ENCODE peak calls at places on chromosomes 1 and 21, in seven cellular contexts. Q is IMR-90; Y is breast epithelium; K is lower lobe of right lung; U is right lobe of liver; X is lower leg skin; J is CD8-positive, alpha-beta T cell. R is an unnamed sample.

GRCh38 chr1:1421147-1421906 is at the start of gene ANKRD65:
- DNase-seq in K (peak), X (no peak), Q (no peak), U (peak), Y (no peak), J (no peak), R (no peak)

GRCh38 chr1:182054698-182055326 is 6.7 kb downstream of the ZNF648 start:
- DNase-seq in Q (no peak), K (no peak), Y (no peak), X (peak), U (no peak), J (peak), R (peak)

GRCh38 chr1:54229281-54229891 is 29.4 kb downstream of the MRPL37 start:
- DNase-seq in J (no peak), K (no peak), Q (peak), U (no peak), X (no peak), Y (no peak), R (no peak)

GRCh38 chr21:34545079-34545884 is 33.3 kb upstream of the KCNE1 start:
- DNase-seq in Q (peak), U (peak), X (no peak), K (peak), Y (no peak), J (no peak), R (peak)

GRCh38 chr1:166283600-166283999 is 116.8 kb upstream of the FAM78B start:
- DNase-seq in K (no peak), U (no peak), X (no peak), J (no peak), Y (no peak), Q (no peak), R (no peak)

GRCh38 chr1:1166642-1167415 is 6.9 kb upstream of the TTLL10 start:
- DNase-seq in Y (no peak), K (no peak), J (no peak), Q (no peak), X (no peak), U (no peak), R (no peak)

GRCh38 chr1:5917281-5917590 is 75.0 kb downstream of the NPHP4 start:
- DNase-seq in U (no peak), X (no peak), Q (no peak), K (no peak), Y (no peak), J (no peak), R (no peak)

GRCh38 chr1:23381233-23381885 is 11.7 kb upstream of the ZNF436 start:
- DNase-seq in J (no peak), X (no peak), Q (no peak), Y (no peak), K (no peak), U (no peak), R (no peak)

GRCh38 chr1:109890115-109890953 is 20.3 kb upstream of the CSF1 start:
- DNase-seq in J (no peak), X (no peak), Y (no peak), K (no peak), U (no peak), Q (no peak), R (peak)

GRCh38 chr1:23979387-23980005 is 631 bp downstream of the SRSF10 start:
- DNase-seq in K (no peak), J (no peak), Q (no peak), Y (no peak), X (no peak), U (no peak), R (no peak)

GRCh38 chr1:77316006-77316405 is 34.2 kb downstream of the AK5 start:
- DNase-seq in J (no peak), U (no peak), X (no peak), K (no peak), Q (peak), Y (no peak), R (no peak)

GRCh38 chr1:206803221-206803730 is 31.0 kb upstream of the IL10 start:
- DNase-seq in U (no peak), J (peak), X (no peak), Q (no peak), K (no peak), Y (no peak), R (peak)

GRCh38 chr1:193141804-193142203 is 20.0 kb downstream of the CDC73 start:
- DNase-seq in Y (no peak), J (no peak), U (no peak), Q (no peak), K (no peak), X (no peak), R (no peak)

GRCh38 chr1:70361727-70362413 is 7.3 kb upstream of the ANKRD13C start:
- DNase-seq in Q (peak), J (no peak), X (no peak), Y (no peak), U (no peak), K (no peak), R (no peak)

GRCh38 chr1:200724064-200724463 is 14.6 kb upstream of the CAMSAP2 start:
- DNase-seq in X (no peak), U (no peak), Q (peak), Y (no peak), J (no peak), K (no peak), R (no peak)

GRCh38 chr1:67261646-67262045 is 46.0 kb upstream of the IL12RB2 start:
- DNase-seq in K (no peak), U (no peak), J (peak), X (no peak), Y (no peak), Q (no peak), R (no peak)

GRCh38 chr21:45441431-45442255 is 36.7 kb downstream of the COL18A1 start:
- DNase-seq in J (no peak), K (no peak), Q (no peak), Y (no peak), U (peak), X (no peak), R (no peak)

GRCh38 chr1:199776768-199777497 is 250.6 kb upstream of the NR5A2 start:
- DNase-seq in U (no peak), Q (no peak), J (no peak), K (no peak), X (no peak), Y (no peak), R (no peak)

GRCh38 chr1:6882414-6882813 is 97.2 kb downstream of the CAMTA1 start:
- DNase-seq in J (no peak), U (no peak), Q (no peak), K (no peak), Y (no peak), X (no peak), R (no peak)

GRCh38 chr21:30430170-30430655 is at the start of gene KRTAP13-4:
- DNase-seq in Y (no peak), K (no peak), U (no peak), X (no peak), Q (no peak), J (no peak), R (no peak)

GRCh38 chr21:26169611-26170470 is 729 bp downstream of the APP start:
- DNase-seq in Y (peak), Q (peak), X (peak), U (peak), J (peak), K (peak), R (no peak)

GRCh38 chr1:15760520-15761211 is 2.1 kb downstream of the FBLIM1 start:
- DNase-seq in K (no peak), Y (no peak), X (no peak), Q (peak), J (no peak), U (no peak), R (no peak)
- H3K4me3 ChIP-seq in K (peak), Y (peak), X (no peak), Q (peak), J (no peak), U (no peak), R (no peak)

GRCh38 chr1:26864610-26865480 is 1.9 kb downstream of the SFN start:
- DNase-seq in K (peak), Y (peak), J (peak), X (peak), Q (peak), U (peak), R (peak)
- TF ChIP-seq CTCF in K (no peak), Y (no peak), J (no peak), X (no peak), Q (no peak), U (peak), R (no peak)

GRCh38 chr1:25800538-25801377 is 765 bp downstream of the SELENON start:
- DNase-seq in K (no peak), Y (no peak), X (no peak), Q (no peak), U (peak), J (no peak), R (no peak)

GRCh38 chr1:25799346-25799720 is 660 bp upstream of the SELENON start:
- DNase-seq in Q (no peak), J (no peak), K (no peak), Y (no peak), U (no peak), X (no peak), R (no peak)

GRCh38 chr1:25798666-25799345 is 1.2 kb upstream of the SELENON start:
- DNase-seq in X (no peak), Q (no peak), Y (no peak), U (no peak), J (no peak), K (no peak), R (no peak)

GRCh38 chr1:25797939-25798338 is 2.1 kb upstream of the SELENON start:
- DNase-seq in U (no peak), X (no peak), Q (no peak), K (no peak), Y (no peak), J (peak), R (no peak)

GRCh38 chr1:25799758-25800537 is at the start of gene SELENON:
- DNase-seq in U (peak), K (peak), X (no peak), Q (peak), Y (peak), J (no peak), R (no peak)
- H3K4me3 ChIP-seq in U (peak), K (peak), X (peak), Q (peak), Y (peak), J (peak), R (peak)

DNA sequence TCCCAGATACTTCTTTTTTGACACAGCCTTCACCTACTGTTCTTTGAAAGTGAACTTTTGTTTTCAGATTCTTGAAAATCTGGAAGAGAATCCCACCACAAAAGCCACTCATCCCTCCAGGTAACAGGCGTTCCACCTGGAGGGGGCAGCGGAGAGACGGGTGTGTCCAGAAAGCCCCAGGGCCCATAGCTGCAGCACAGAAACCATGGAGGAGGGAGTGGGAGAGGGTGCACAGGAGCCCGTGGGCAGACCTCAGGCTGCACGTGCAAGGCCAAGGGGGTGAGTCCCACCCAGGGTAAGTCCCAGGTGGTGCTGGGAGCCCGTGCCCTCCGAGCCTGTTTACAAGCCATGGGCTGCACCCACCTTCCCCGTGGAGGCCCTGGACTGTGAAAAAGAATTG is 86.5 kb downstream of the PSMG1 start:
- DNase-seq in K (no peak), U (no peak), Q (no peak), X (no peak), J (no peak), Y (no peak), R (no peak)
- TF ChIP-seq CTCF in K (no peak), U (no peak), Q (no peak), X (no peak), J (no peak), Y (no peak), R (peak)

GRCh38 chr1:51264470-51264869 is 28.4 kb downstream of the RNF11 start:
- DNase-seq in U (no peak), X (no peak), K (no peak), J (no peak), Q (peak), Y (no peak), R (no peak)
- H3K4me3 ChIP-seq in U (no peak), X (no peak), K (no peak), J (no peak), Q (no peak), Y (no peak), R (no peak)

R was measured in GM12864.